ENCODE peak calls at places on chromosomes 2 and 18, in five cellular contexts. L, U, B, R and T are unnamed samples.

GRCh38 chr2:162030363-162030762 is 43.7 kb downstream of the DPP4 start:
- DNase-seq in L (no peak), U (no peak), B (no peak), R (no peak), T (no peak)

GRCh38 chr2:195658541-195658890 is 1.5 kb downstream of the SLC39A10 start:
- DNase-seq in L (no peak), U (no peak), B (peak; percentile 90), R (peak; percentile 42), T (no peak)

GRCh38 chr2:214217599-214217998 is 193.3 kb upstream of the VWC2L start:
- DNase-seq in L (no peak), U (no peak), B (no peak), R (no peak), T (no peak)

GRCh38 chr2:26469092-26469710 is 8.7 kb downstream of the OTOF start:
- DNase-seq in L (no peak), U (peak; percentile 72), B (peak; percentile 59), R (peak; percentile 71), T (peak; percentile 87)

GRCh38 chr2:226795281-226796011 is 4.2 kb downstream of the IRS1 start:
- DNase-seq in L (peak; percentile 83), U (peak; percentile 8), B (peak; percentile 56), R (no peak), T (no peak)

GRCh38 chr2:173881466-173881865 is 83.7 kb downstream of the SP3 start:
- DNase-seq in L (peak; percentile 25), U (no peak), B (peak; percentile 7), R (peak; percentile 25), T (peak; percentile 61)

GRCh38 chr2:238895901-238896600 is 48.2 kb downstream of the TWIST2 start:
- DNase-seq in L (peak; percentile 58), U (peak; percentile 71), B (peak; percentile 91), R (no peak), T (no peak)

GRCh38 chr18:365651-366050 is 97.8 kb upstream of the THOC1 start:
- DNase-seq in L (no peak), U (no peak), B (no peak), R (no peak), T (no peak)

GRCh38 chr2:44974064-44974715 is 32.7 kb downstream of the SIX3 start:
- DNase-seq in L (no peak), U (no peak), B (peak; percentile 37), R (peak; percentile 80), T (peak; percentile 90)

GRCh38 chr2:217523246-217523645 is 479.5 kb downstream of the TNS1 start:
- DNase-seq in L (no peak), U (no peak), B (no peak), R (peak; percentile 8), T (no peak)

GRCh38 chr2:41853427-41854191 is 194.2 kb upstream of the PKDCC start:
- DNase-seq in L (peak; percentile 56), U (peak; percentile 70), B (peak; percentile 65), R (peak; percentile 72), T (peak; percentile 63)

GRCh38 chr18:47909484-47909883 is 21.0 kb downstream of the SMAD2 start:
- DNase-seq in L (no peak), U (no peak), B (no peak), R (no peak), T (no peak)

GRCh38 chr18:3281456-3282400 is 19.8 kb downstream of the MYL12B start:
- DNase-seq in L (no peak), U (peak; percentile 28), B (peak; percentile 86), R (no peak), T (no peak)

GRCh38 chr2:106886916-106887758 is 1.2 kb upstream of the ST6GAL2 start:
- DNase-seq in L (no peak), U (peak; percentile 70), B (no peak), R (no peak), T (no peak)

GRCh38 chr2:23350792-23351355 is 34.1 kb upstream of the KLHL29 start:
- DNase-seq in L (no peak), U (no peak), B (no peak), R (no peak), T (no peak)

GRCh38 chr18:77107218-77107815 is 25.3 kb downstream of the MBP start:
- DNase-seq in L (no peak), U (no peak), B (no peak), R (no peak), T (no peak)

GRCh38 chr2:239444626-239445625 is 44.1 kb upstream of the HDAC4 start:
- DNase-seq in L (peak; percentile 43), U (no peak), B (no peak), R (no peak), T (no peak)

GRCh38 chr2:206113148-206113547 is 27.2 kb upstream of the INO80D start:
- DNase-seq in L (no peak), U (no peak), B (peak; percentile 45), R (no peak), T (no peak)

GRCh38 chr2:239302083-239302807 is 98.6 kb downstream of the HDAC4 start:
- DNase-seq in L (peak; percentile 91), U (no peak), B (no peak), R (no peak), T (no peak)

GRCh38 chr2:74052732-74053712 is 68.3 kb downstream of the TET3 start:
- DNase-seq in L (no peak), U (no peak), B (no peak), R (no peak), T (no peak)

GRCh38 chr2:163011035-163011434 is 172.5 kb upstream of the KCNH7 start:
- DNase-seq in L (no peak), U (no peak), B (no peak), R (no peak), T (no peak)

GRCh38 chr2:157061799-157062198 is 195.7 kb upstream of the GALNT5 start:
- DNase-seq in L (no peak), U (no peak), B (no peak), R (no peak), T (no peak)

GRCh38 chr18:48123965-48124364 is 193.5 kb upstream of the SMAD2 start:
- DNase-seq in L (no peak), U (no peak), B (no peak), R (no peak), T (no peak)

GRCh38 chr2:203789613-203790012 is 78.0 kb upstream of the CTLA4 start:
- DNase-seq in L (no peak), U (no peak), B (no peak), R (no peak), T (no peak)

GRCh38 chr2:94861308-94862152 is 9.7 kb upstream of the TEKT4 start:
- DNase-seq in L (no peak), U (peak; percentile 64), B (no peak), R (no peak), T (peak; percentile 10)

GRCh38 chr2:202149155-202149762 is 76.2 kb downstream of the KIAA2012 start:
- DNase-seq in L (peak; percentile 28), U (peak; percentile 41), B (peak; percentile 57), R (no peak), T (peak; percentile 55)

GRCh38 chr2:235575431-235575830 is 81.6 kb downstream of the AGAP1 start:
- DNase-seq in L (no peak), U (no peak), B (no peak), R (no peak), T (no peak)

GRCh38 chr2:166494140-166494544 is at the start of gene SCN7A:
- DNase-seq in L (peak; percentile 50), U (peak; percentile 80), B (peak; percentile 81), R (peak; percentile 66), T (peak; percentile 69)

GRCh38 chr2:869357-869871 is 81.2 kb upstream of the SNTG2 start:
- DNase-seq in L (no peak), U (no peak), B (no peak), R (no peak), T (no peak)

DNA sequence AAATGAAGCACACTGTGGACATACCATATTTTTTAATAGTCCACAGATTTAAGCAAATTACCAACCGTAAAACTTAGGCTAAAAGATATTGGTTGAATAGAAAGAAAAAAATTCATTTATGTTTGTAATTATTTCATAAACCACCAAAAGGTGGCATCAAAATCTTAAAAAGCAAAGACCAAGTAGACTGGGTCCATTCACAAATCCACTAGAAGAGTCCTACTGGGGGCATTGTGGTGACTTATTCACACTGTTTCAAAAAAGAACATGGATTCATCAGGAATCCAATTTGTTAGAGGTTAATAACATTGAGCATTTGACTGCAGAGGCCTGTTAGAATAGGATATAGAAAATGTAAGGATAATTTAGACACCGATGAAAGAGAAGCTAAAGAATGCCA is 194.9 kb upstream of the KYNU start:
- DNase-seq in L (no peak), U (no peak), B (peak; percentile 45), R (no peak), T (no peak)
- TF ChIP-seq CTCF in L (peak; percentile 51), U (no peak), B (peak; percentile 51), R (no peak), T (no peak)

GRCh38 chr2:53455094-53455493 is 312.5 kb upstream of the CHAC2 start:
- DNase-seq in L (no peak), U (no peak), B (peak; percentile 49), R (no peak), T (no peak)

GRCh38 chr2:53463771-53464726 is 303.6 kb upstream of the CHAC2 start:
- DNase-seq in L (no peak), U (no peak), B (no peak), R (no peak), T (no peak)

DNA sequence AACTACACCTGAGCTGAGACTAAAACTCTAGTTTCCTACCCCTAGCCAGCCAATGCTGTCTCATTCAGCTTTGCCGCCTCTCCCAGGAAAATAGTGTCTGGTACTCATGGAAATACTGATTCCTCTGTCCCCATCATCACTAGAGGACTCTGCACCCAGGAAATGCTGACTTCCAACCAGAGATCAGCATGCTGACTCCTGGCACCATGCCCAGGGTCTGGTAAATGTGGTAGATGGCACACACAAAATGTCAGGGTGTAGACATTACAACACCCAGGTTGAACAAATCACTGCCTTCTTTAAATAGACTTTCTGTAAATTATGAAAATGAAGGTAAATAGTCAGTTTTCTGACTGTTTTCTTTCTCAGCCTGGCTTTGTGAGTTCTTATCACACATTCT is 307.3 kb upstream of the CHAC2 start:
- DNase-seq in L (no peak), U (no peak), B (no peak), R (peak; percentile 31), T (no peak)
- TF ChIP-seq CTCF in L (no peak), U (no peak), B (no peak), R (no peak), T (no peak)

GRCh38 chr2:24382363-24383021 is 22.2 kb upstream of the ITSN2 start:
- DNase-seq in L (peak; percentile 58), U (peak; percentile 63), B (peak; percentile 65), R (peak; percentile 67), T (peak; percentile 77)
- TF ChIP-seq CTCF in L (peak; percentile 46), U (peak; percentile 78), B (peak; percentile 71), R (peak; percentile 78), T (peak; percentile 82)

DNA sequence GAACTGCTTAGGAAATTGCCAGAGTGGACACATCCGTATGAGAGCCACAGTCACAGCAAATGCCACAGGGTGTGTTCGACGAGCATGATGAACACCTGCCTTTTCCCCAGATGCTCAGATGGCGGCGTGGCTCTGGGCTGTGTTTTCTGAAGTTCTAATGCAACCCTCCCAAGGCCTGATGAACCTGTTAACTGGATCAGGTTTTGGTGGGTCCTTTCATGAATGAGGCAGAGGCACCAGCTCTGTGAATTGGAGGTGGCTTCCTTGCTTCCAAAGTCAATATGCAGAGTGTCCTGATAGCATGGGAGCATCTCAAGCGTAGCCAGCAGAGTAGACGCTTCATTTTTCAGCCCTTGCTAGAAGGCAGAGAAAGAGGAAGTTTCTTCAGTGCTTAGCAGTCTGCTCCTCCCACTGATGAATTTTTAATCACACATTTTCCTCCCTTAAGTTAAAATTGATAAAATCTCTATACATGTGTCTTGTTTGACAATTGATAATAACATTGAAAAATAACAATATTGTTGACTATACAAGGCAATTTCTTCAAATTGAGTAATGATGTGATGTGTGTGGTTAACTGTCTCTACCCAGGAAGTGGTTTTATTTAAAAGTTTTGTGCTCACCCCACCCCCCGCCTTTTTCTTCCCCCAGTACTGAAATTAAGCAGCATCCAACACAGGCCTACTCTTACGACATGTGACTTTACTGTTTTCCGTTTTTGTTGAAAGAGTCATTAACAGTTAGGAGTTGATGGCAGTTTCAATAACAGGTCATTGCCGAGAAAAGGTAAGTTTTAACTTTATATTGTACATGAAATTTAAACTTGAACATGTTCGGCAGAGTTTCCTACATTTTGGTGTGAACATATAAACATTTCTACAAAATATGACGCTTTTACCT is at the start of gene ARHGAP15:
- DNase-seq in L (no peak), U (no peak), B (no peak), R (peak; percentile 9), T (no peak)
- TF ChIP-seq CTCF in L (no peak), U (no peak), B (no peak), R (no peak), T (no peak)